ENCODE peak calls at places on chromosomes 16 and 17, in eight cellular contexts. X is naive B cell; C is C1 segment of cervical spinal cord; S is psoas muscle; J is stimulated activated naive CD4-positive, alpha-beta T cell treated with Interleukin-2 at 50 U/mL for 16 hours; W is COLO829; R is pancreas; E is fibroblast of gingiva. M is an unnamed sample.

GRCh38 chr16:305916-306315 is 23.0 kb downstream of the PDIA2 start:
- DNase-seq in X (no peak), C (no peak), S (no peak), J (no peak), W (no peak), R (no peak), E (no peak), M (no peak)

GRCh38 chr17:13638855-13639458 is 37.2 kb upstream of the HS3ST3A1 start:
- DNase-seq in X (no peak), C (no peak), S (no peak), J (no peak), W (no peak), R (peak), E (peak), M (no peak)

GRCh38 chr16:81483064-81483969 is 38.7 kb downstream of the CMIP start:
- DNase-seq in X (no peak), C (no peak), S (no peak), J (no peak), W (no peak), R (no peak), E (peak), M (no peak)

GRCh38 chr17:51682115-51682514 is 421.8 kb downstream of the UTP18 start:
- DNase-seq in X (no peak), C (no peak), S (no peak), J (no peak), W (no peak), R (no peak), E (no peak), M (no peak)

GRCh38 chr17:6711681-6712057 is 1.5 kb downstream of the SLC13A5 start:
- DNase-seq in X (no peak), C (no peak), S (no peak), J (no peak), W (no peak), R (no peak), E (no peak), M (peak)

GRCh38 chr16:30740364-30741251 is 7.6 kb upstream of the PHKG2 start:
- DNase-seq in X (no peak), C (no peak), S (peak), J (no peak), W (no peak), R (peak), E (peak), M (no peak)

GRCh38 chr17:79520893-79521210 is 90.0 kb downstream of the RBFOX3 start:
- DNase-seq in X (no peak), C (no peak), S (no peak), J (no peak), W (no peak), R (no peak), E (no peak), M (no peak)

GRCh38 chr16:52861614-52862022 is 191.1 kb downstream of the CHD9NB start:
- DNase-seq in X (no peak), C (no peak), S (no peak), J (no peak), W (peak), R (no peak), E (no peak), M (no peak)

GRCh38 chr17:34580685-34581445 is 1.5 kb downstream of the TMEM132E start:
- DNase-seq in X (no peak), C (no peak), S (no peak), J (no peak), W (no peak), R (no peak), E (no peak), M (no peak)

GRCh38 chr16:77834600-77834963 is 46.2 kb downstream of the VAT1L start:
- DNase-seq in X (no peak), C (no peak), S (no peak), J (no peak), W (no peak), R (no peak), E (no peak), M (no peak)

GRCh38 chr16:50273888-50274770 is 7.8 kb downstream of the ADCY7 start:
- DNase-seq in X (peak), C (no peak), S (no peak), J (peak), W (no peak), R (no peak), E (no peak), M (no peak)

GRCh38 chr17:76685846-76686245 is 24.9 kb downstream of the MXRA7 start:
- DNase-seq in X (no peak), C (no peak), S (no peak), J (no peak), W (no peak), R (no peak), E (no peak), M (no peak)

GRCh38 chr17:10556301-10557005 is 7.0 kb upstream of the MYH2 start:
- DNase-seq in X (no peak), C (no peak), S (no peak), J (no peak), W (no peak), R (no peak), E (no peak), M (no peak)

GRCh38 chr16:47612711-47613110 is 151.6 kb downstream of the PHKB start:
- DNase-seq in X (no peak), C (no peak), S (no peak), J (no peak), W (no peak), R (no peak), E (peak), M (no peak)

GRCh38 chr16:10599626-10600025 is 19.2 kb upstream of the EMP2 start:
- DNase-seq in X (peak), C (no peak), S (no peak), J (no peak), W (no peak), R (no peak), E (no peak), M (no peak)

GRCh38 chr16:86747761-86748160 is 169.4 kb downstream of the FOXL1 start:
- DNase-seq in X (no peak), C (no peak), S (no peak), J (no peak), W (no peak), R (no peak), E (peak), M (no peak)

GRCh38 chr16:19588661-19589060 is 33.2 kb downstream of the VPS35L start:
- DNase-seq in X (no peak), C (no peak), S (no peak), J (no peak), W (no peak), R (no peak), E (peak), M (peak)

GRCh38 chr17:1055751-1056645 is 59.1 kb downstream of the TIMM22 start:
- DNase-seq in X (peak), C (peak), S (peak), J (no peak), W (peak), R (no peak), E (peak), M (no peak)

GRCh38 chr16:82684246-82684645 is 57.5 kb downstream of the CDH13 start:
- DNase-seq in X (no peak), C (no peak), S (no peak), J (no peak), W (no peak), R (no peak), E (no peak), M (no peak)

GRCh38 chr17:5033352-5034015 is 1.7 kb downstream of the SLC52A1 start:
- DNase-seq in X (no peak), C (no peak), S (no peak), J (no peak), W (no peak), R (no peak), E (no peak), M (no peak)